ENCODE peak calls at places on chromosomes 1 and 21, in eight cellular contexts. I, Y, P, X, S, C, H and F are unnamed samples.

GRCh38 chr1:68051475-68051874 is 1.0 kb upstream of the DIRAS3 start:
- DNase-seq in I (no peak), Y (peak), P (peak), X (peak), S (no peak), C (no peak), H (no peak), F (no peak)

GRCh38 chr1:98048234-98048633 is 127.4 kb upstream of the DPYD start:
- DNase-seq in I (peak), Y (peak), P (peak), X (peak), S (peak), C (peak), H (peak), F (peak)

GRCh38 chr1:40267767-40268187 is 9.7 kb downstream of the ZMPSTE24 start:
- DNase-seq in I (no peak), Y (no peak), P (peak), X (no peak), S (no peak), C (no peak), H (no peak), F (no peak)

GRCh38 chr1:36137776-36138175 is 11.5 kb downstream of the TRAPPC3 start:
- DNase-seq in I (no peak), Y (no peak), P (no peak), X (no peak), S (no peak), C (no peak), H (no peak), F (no peak)

GRCh38 chr21:35257413-35257812 is 208.3 kb upstream of the RUNX1 start:
- DNase-seq in I (no peak), Y (no peak), P (peak), X (no peak), S (no peak), C (peak), H (no peak), F (no peak)

GRCh38 chr1:202088216-202088615 is 34.5 kb upstream of the GPR37L1 start:
- DNase-seq in I (no peak), Y (no peak), P (no peak), X (no peak), S (no peak), C (peak), H (no peak), F (no peak)

GRCh38 chr1:236806634-236807033 is 11.5 kb downstream of the MTR start:
- DNase-seq in I (no peak), Y (no peak), P (no peak), X (no peak), S (no peak), C (no peak), H (no peak), F (no peak)

GRCh38 chr1:25569599-25570458 is 26.4 kb downstream of the LDLRAP1 start:
- DNase-seq in I (no peak), Y (no peak), P (no peak), X (no peak), S (no peak), C (no peak), H (no peak), F (no peak)

GRCh38 chr1:151716771-151717631 is at the start of gene CELF3:
- DNase-seq in I (no peak), Y (peak), P (no peak), X (peak), S (no peak), C (no peak), H (no peak), F (peak)

GRCh38 chr1:181208076-181208475 is 119.6 kb downstream of the IER5 start:
- DNase-seq in I (no peak), Y (no peak), P (no peak), X (no peak), S (no peak), C (no peak), H (no peak), F (no peak)

GRCh38 chr1:171740987-171741871 is 636 bp downstream of the VAMP4 start:
- DNase-seq in I (no peak), Y (no peak), P (no peak), X (peak), S (peak), C (peak), H (peak), F (peak)

GRCh38 chr1:2169200-2169836 is 25.3 kb downstream of the FAAP20 start:
- DNase-seq in I (no peak), Y (no peak), P (no peak), X (no peak), S (no peak), C (no peak), H (no peak), F (no peak)

GRCh38 chr1:234763910-234764309 is 153.9 kb upstream of the IRF2BP2 start:
- DNase-seq in I (no peak), Y (no peak), P (no peak), X (no peak), S (no peak), C (no peak), H (no peak), F (no peak)

GRCh38 chr1:185208626-185209170 is 51.7 kb downstream of the SWT1 start:
- DNase-seq in I (no peak), Y (no peak), P (no peak), X (no peak), S (no peak), C (no peak), H (no peak), F (no peak)

GRCh38 chr1:152052606-152053005 is 15.8 kb upstream of the S100A11 start:
- DNase-seq in I (peak), Y (peak), P (peak), X (peak), S (peak), C (peak), H (peak), F (peak)

GRCh38 chr21:45087022-45087823 is 12.8 kb downstream of the ADARB1 start:
- DNase-seq in I (no peak), Y (no peak), P (no peak), X (no peak), S (no peak), C (no peak), H (no peak), F (peak)

GRCh38 chr21:29194847-29195246 is 64.4 kb downstream of the MAP3K7CL start:
- DNase-seq in I (no peak), Y (peak), P (peak), X (no peak), S (no peak), C (no peak), H (no peak), F (no peak)

GRCh38 chr1:226485192-226485591 is 63.4 kb upstream of the STUM start:
- DNase-seq in I (no peak), Y (no peak), P (no peak), X (no peak), S (no peak), C (no peak), H (no peak), F (no peak)

GRCh38 chr1:15262003-15262377 is 15.0 kb downstream of the FHAD1 start:
- DNase-seq in I (no peak), Y (no peak), P (no peak), X (no peak), S (no peak), C (no peak), H (no peak), F (no peak)

GRCh38 chr1:27117733-27118439 is 37.0 kb downstream of the SLC9A1 start:
- DNase-seq in I (no peak), Y (no peak), P (no peak), X (no peak), S (no peak), C (no peak), H (no peak), F (no peak)